ENCODE peak calls at places on chromosomes 16 and 17, in five cellular contexts. V, T, J, S and U are unnamed samples.

GRCh38 chr16:69863882-69864281 is 87.3 kb upstream of the CLEC18A start:
- DNase-seq in V (no peak), T (no peak), J (no peak), S (no peak), U (no peak)

GRCh38 chr17:1995321-1996242 is 29.6 kb downstream of the RTN4RL1 start:
- DNase-seq in V (no peak), T (no peak), J (no peak), S (no peak), U (no peak)

GRCh38 chr17:17698869-17699351 is 17.7 kb downstream of the RAI1 start:
- DNase-seq in V (no peak), T (no peak), J (no peak), S (no peak), U (no peak)

GRCh38 chr17:32302037-32302436 is 36.4 kb downstream of the RHBDL3 start:
- DNase-seq in V (no peak), T (no peak), J (peak), S (no peak), U (no peak)

GRCh38 chr16:87203060-87203656 is 114.0 kb downstream of the C16orf95 start:
- DNase-seq in V (no peak), T (peak), J (peak), S (peak), U (peak)

GRCh38 chr17:57352658-57353057 is 96.3 kb downstream of the MSI2 start:
- DNase-seq in V (no peak), T (no peak), J (no peak), S (no peak), U (no peak)

GRCh38 chr17:320139-320538 is 32.5 kb downstream of the RPH3AL start:
- DNase-seq in V (no peak), T (no peak), J (no peak), S (no peak), U (no peak)

GRCh38 chr16:11258553-11259287 is 2.7 kb upstream of the SOCS1 start:
- DNase-seq in V (no peak), T (no peak), J (no peak), S (no peak), U (no peak)

GRCh38 chr17:29883497-29883896 is 46.5 kb downstream of the SSH2 start:
- DNase-seq in V (no peak), T (no peak), J (no peak), S (no peak), U (no peak)

GRCh38 chr17:74452841-74453661 is 13.4 kb upstream of the CD300A start:
- DNase-seq in V (no peak), T (no peak), J (peak), S (no peak), U (no peak)

GRCh38 chr16:82655315-82655714 is 28.5 kb downstream of the CDH13 start:
- DNase-seq in V (no peak), T (peak), J (peak), S (peak), U (peak)

GRCh38 chr16:82185012-82185411 is 15.0 kb upstream of the MPHOSPH6 start:
- DNase-seq in V (no peak), T (no peak), J (no peak), S (no peak), U (no peak)

GRCh38 chr16:31128711-31129567 is 6.6 kb downstream of the PRSS8 start:
- DNase-seq in V (no peak), T (no peak), J (peak), S (no peak), U (no peak)

GRCh38 chr17:75909051-75909811 is 4.5 kb upstream of the MRPL38 start:
- DNase-seq in V (no peak), T (no peak), J (no peak), S (no peak), U (no peak)

GRCh38 chr17:4566785-4567184 is 6.4 kb upstream of the GGT6 start:
- DNase-seq in V (no peak), T (peak), J (peak), S (peak), U (no peak)

GRCh38 chr17:27282054-27282501 is 11.8 kb upstream of the WSB1 start:
- DNase-seq in V (no peak), T (no peak), J (no peak), S (no peak), U (no peak)

GRCh38 chr16:66387817-66388332 is 21.4 kb downstream of the CDH5 start:
- DNase-seq in V (no peak), T (no peak), J (no peak), S (no peak), U (no peak)

GRCh38 chr16:19431636-19432340 is 14.1 kb downstream of the TMC5 start:
- DNase-seq in V (no peak), T (no peak), J (peak), S (no peak), U (no peak)

GRCh38 chr16:66427871-66428681 is 981 bp downstream of the BEAN1 start:
- DNase-seq in V (no peak), T (no peak), J (peak), S (peak), U (no peak)

GRCh38 chr17:68595496-68595895 is 5.7 kb downstream of the FAM20A start:
- DNase-seq in V (no peak), T (no peak), J (no peak), S (no peak), U (no peak)

GRCh38 chr16:12613131-12613991 is 190.3 kb downstream of the CPPED1 start:
- DNase-seq in V (no peak), T (no peak), J (peak), S (peak), U (no peak)

GRCh38 chr16:11407047-11407982 is 62.1 kb downstream of the RMI2 start:
- DNase-seq in V (no peak), T (peak), J (peak), S (peak), U (peak)

GRCh38 chr16:88527186-88527936 is 42.8 kb upstream of the ZC3H18 start:
- DNase-seq in V (no peak), T (peak), J (peak), S (peak), U (peak)

GRCh38 chr16:72481419-72481818 is 309.5 kb upstream of the PMFBP1 start:
- DNase-seq in V (no peak), T (no peak), J (no peak), S (no peak), U (no peak)

GRCh38 chr16:78045865-78046581 is 23.7 kb downstream of the CLEC3A start:
- DNase-seq in V (no peak), T (peak), J (peak), S (peak), U (no peak)

GRCh38 chr17:11539637-11540036 is 58.6 kb upstream of the DNAH9 start:
- DNase-seq in V (no peak), T (no peak), J (no peak), S (no peak), U (no peak)